ENCODE peak calls at places on chromosomes 2 and 18, in four cellular contexts. W is cardiac fibroblast; Q is activated CD8-positive, alpha-beta T cell treated with anti-CD3 and anti-CD28 coated beads for 36 hours; V is uterus. T is an unnamed sample.

GRCh38 chr2:127408807-127409099 is 9.5 kb upstream of the PROC start:
- DNase-seq in Q (no peak), W (no peak), V (no peak), T (no peak)

GRCh38 chr2:11787991-11788390 is 41.6 kb downstream of the LPIN1 start:
- DNase-seq in Q (no peak), V (no peak), W (no peak), T (no peak)

GRCh38 chr18:58427321-58427720 is 201.6 kb downstream of the ALPK2 start:
- DNase-seq in W (no peak), Q (no peak), V (no peak), T (no peak)

GRCh38 chr2:189153608-189154007 is 26.0 kb downstream of the COL5A2 start:
- DNase-seq in W (peak), Q (no peak), V (no peak), T (peak)

GRCh38 chr2:165839610-165840009 is 45.6 kb upstream of the GALNT3 start:
- DNase-seq in Q (no peak), V (no peak), W (no peak), T (peak)

GRCh38 chr2:7044253-7045250 is 127.3 kb downstream of the RNF144A start:
- DNase-seq in Q (peak), W (peak), V (peak), T (peak)

GRCh38 chr2:70977605-70978205 is 725 bp upstream of the ANKRD53 start:
- DNase-seq in W (peak), V (peak), Q (peak), T (peak)

GRCh38 chr2:56713161-56713676 is 529.4 kb downstream of the CCDC85A start:
- DNase-seq in V (no peak), W (peak), Q (no peak), T (peak)

GRCh38 chr2:32067549-32067948 is 4.2 kb downstream of the SPAST start:
- DNase-seq in W (no peak), V (no peak), Q (no peak), T (no peak)

GRCh38 chr2:72023678-72024390 is 123.8 kb downstream of the CYP26B1 start:
- DNase-seq in W (no peak), V (no peak), Q (no peak), T (no peak)

GRCh38 chr2:230798769-230799399 is 65.9 kb upstream of the ITM2C start:
- DNase-seq in Q (peak), V (no peak), W (peak), T (peak)

GRCh38 chr2:234172066-234172465 is 121.6 kb downstream of the SPP2 start:
- DNase-seq in Q (no peak), V (no peak), W (peak), T (no peak)

GRCh38 chr2:25228848-25229674 is 60.7 kb upstream of the POMC start:
- DNase-seq in W (peak), Q (peak), V (peak), T (peak)

GRCh38 chr18:26207937-26208336 is 18.3 kb upstream of the TAF4B start:
- DNase-seq in V (no peak), W (no peak), Q (no peak), T (no peak)

GRCh38 chr2:119792907-119793312 is 33.2 kb downstream of the PTPN4 start:
- DNase-seq in Q (no peak), W (no peak), V (no peak), T (no peak)

GRCh38 chr2:234368861-234369261 is 128.0 kb downstream of the ARL4C start:
- DNase-seq in Q (peak), W (no peak), V (no peak), T (no peak)

GRCh38 chr2:226636586-226636985 is 163.0 kb downstream of the IRS1 start:
- DNase-seq in W (no peak), V (no peak), Q (no peak), T (no peak)

GRCh38 chr18:42814184-42814583 is 301.3 kb downstream of the RIT2 start:
- DNase-seq in Q (no peak), V (no peak), W (no peak), T (no peak)

GRCh38 chr2:238270606-238271005 is 17.8 kb downstream of the PER2 start:
- DNase-seq in Q (no peak), V (no peak), W (no peak), T (no peak)

GRCh38 chr18:28177828-28178635 is 1.1 kb upstream of the CDH2 start:
- DNase-seq in W (peak), V (peak), Q (no peak), T (peak)

GRCh38 chr2:216132585-216132984 is 23.4 kb downstream of the XRCC5 start:
- DNase-seq in W (no peak), V (no peak), Q (no peak), T (no peak)

T was measured in brain microvascular endothelial cell.